ENCODE peak calls at places on chromosome 22, in seven cellular contexts. N, E, D, F, V, A and J are unnamed samples.
A peak's percentile ranks its signal among the peaks of the same experiment; 100 is the strongest.

GRCh38 chr22:46041642-46042041 is 64.7 kb upstream of the WNT7B start:
- DNase-seq in F (no peak), A (no peak), N (peak; percentile 15), E (no peak), V (no peak), D (no peak), J (no peak)

GRCh38 chr22:44685384-44686056 is 16.5 kb upstream of the PRR5 start:
- DNase-seq in N (peak; percentile 85), V (peak; percentile 72), D (peak; percentile 89), E (peak; percentile 77), A (peak; percentile 61), F (no peak), J (peak; percentile 81)

GRCh38 chr22:38866024-38866398 is 6.0 kb downstream of the CBX6 start:
- DNase-seq in D (no peak), A (no peak), N (no peak), V (no peak), E (no peak), F (no peak), J (no peak)

GRCh38 chr22:35769974-35770373 is 52.3 kb downstream of the APOL5 start:
- DNase-seq in A (no peak), V (no peak), E (no peak), F (no peak), N (no peak), D (no peak), J (no peak)

GRCh38 chr22:23695141-23695540 is 4.3 kb downstream of the RGL4 start:
- DNase-seq in E (no peak), N (no peak), A (no peak), V (no peak), D (no peak), F (no peak), J (no peak)

GRCh38 chr22:46070722-46071450 is 79.4 kb upstream of the PPARA start:
- DNase-seq in E (peak; percentile 73), V (peak; percentile 68), F (no peak), D (peak; percentile 83), A (peak; percentile 87), N (peak; percentile 68), J (peak; percentile 84)

GRCh38 chr22:28142361-28142801 is 223.3 kb upstream of the PITPNB start:
- DNase-seq in D (peak; percentile 91), E (peak; percentile 10), V (no peak), A (peak; percentile 96), F (peak; percentile 48), N (no peak), J (no peak)

GRCh38 chr22:35230839-35231584 is 26.3 kb upstream of the HMGXB4 start:
- DNase-seq in D (no peak), N (peak; percentile 27), A (no peak), E (no peak), V (peak; percentile 17), F (no peak), J (peak; percentile 21)

GRCh38 chr22:41596776-41597634 is 7.4 kb upstream of the PMM1 start:
- DNase-seq in D (peak; percentile 68), F (peak; percentile 40), E (peak; percentile 69), V (peak; percentile 70), A (peak; percentile 76), N (peak; percentile 57), J (peak; percentile 78)

GRCh38 chr22:50482107-50483074 is 1.0 kb downstream of the ADM2 start:
- DNase-seq in A (no peak), D (no peak), V (no peak), F (no peak), N (no peak), E (no peak), J (no peak)

GRCh38 chr22:19943665-19944026 is 2.0 kb upstream of the TXNRD2 start:
- DNase-seq in A (peak; percentile 62), V (no peak), E (no peak), N (no peak), F (no peak), D (peak; percentile 83), J (no peak)

GRCh38 chr22:16777284-16777924 is 47.8 kb downstream of the XKR3 start:
- DNase-seq in V (no peak), E (no peak), A (no peak), D (no peak), N (no peak), F (no peak), J (no peak)

GRCh38 chr22:19085233-19086043 is 36.8 kb downstream of the DGCR2 start:
- DNase-seq in E (no peak), F (no peak), D (peak; percentile 56), N (no peak), A (peak; percentile 55), V (no peak), J (no peak)

GRCh38 chr22:49784987-49785614 is 42.6 kb downstream of the BRD1 start:
- DNase-seq in F (no peak), D (no peak), N (no peak), A (no peak), E (no peak), V (no peak), J (peak; percentile 46)

GRCh38 chr22:45889539-45890350 is 87.2 kb downstream of the WNT7B start:
- DNase-seq in A (peak; percentile 40), D (peak; percentile 32), N (no peak), E (peak; percentile 89), F (no peak), V (no peak), J (peak; percentile 10)

GRCh38 chr22:49768961-49769690 is 58.5 kb downstream of the BRD1 start:
- DNase-seq in F (no peak), A (no peak), E (no peak), D (no peak), N (no peak), V (peak; percentile 7), J (peak; percentile 56)

GRCh38 chr22:19480173-19480568 is 451 bp downstream of the CDC45 start:
- DNase-seq in D (no peak), A (no peak), E (no peak), N (no peak), F (no peak), V (no peak), J (no peak)

GRCh38 chr22:50136431-50137047 is 34.0 kb upstream of the PANX2 start:
- DNase-seq in N (no peak), F (no peak), V (no peak), D (no peak), A (no peak), E (no peak), J (no peak)

GRCh38 chr22:41333806-41334205 is 32.5 kb downstream of the ZC3H7B start:
- DNase-seq in A (no peak), V (no peak), N (no peak), F (no peak), D (no peak), E (no peak), J (no peak)

GRCh38 chr22:45970709-45971388 is 6.1 kb downstream of the WNT7B start:
- DNase-seq in D (peak; percentile 54), N (no peak), E (peak; percentile 69), V (no peak), F (no peak), A (peak; percentile 30), J (no peak)

GRCh38 chr22:40276877-40277823 is 69.2 kb upstream of the ADSL start:
- DNase-seq in F (peak; percentile 63), D (peak; percentile 84), E (no peak), A (peak; percentile 64), V (no peak), N (no peak), J (no peak)

GRCh38 chr22:19818264-19819208 is 36.1 kb downstream of the GNB1L start:
- DNase-seq in D (no peak), F (no peak), A (no peak), N (no peak), V (no peak), E (no peak), J (no peak)

GRCh38 chr22:33875316-33875715 is 45.0 kb downstream of the LARGE1 start:
- DNase-seq in N (no peak), V (no peak), D (no peak), A (no peak), E (no peak), F (no peak), J (no peak)

GRCh38 chr22:25760848-25761595 is 19.0 kb downstream of the MYO18B start:
- DNase-seq in E (no peak), F (no peak), A (no peak), V (no peak), N (no peak), D (no peak), J (no peak)
- H3K4me1 ChIP-seq in E (no peaks in the 10 kb centered on the region), F (no peaks in the 10 kb centered on the region), A (peaks cover 3% of the 10 kb centered on the region), V (no peaks in the 10 kb centered on the region), N (no peaks in the 10 kb centered on the region), D (peaks cover 11% of the 10 kb centered on the region), J (no peaks in the 10 kb centered on the region)

GRCh38 chr22:32531955-32532818 is 57.6 kb downstream of the FBXO7 start:
- DNase-seq in N (peak; percentile 58), F (no peak), D (peak; percentile 99), A (peak; percentile 95), V (peak; percentile 51), E (peak; percentile 63), J (peak; percentile 57)
- H3K4me3 ChIP-seq in N (no peak overlapping the region), F (peak overlapping the region; percentile 5), D (no peak overlapping the region), A (peak overlapping the region; percentile 23), V (no peak overlapping the region), E (peak overlapping the region; percentile 8), J (no peak overlapping the region)

GRCh38 chr22:47249370-47249928 is 487.0 kb downstream of the TBC1D22A start:
- DNase-seq in E (no peak), A (no peak), V (no peak), F (no peak), D (no peak), N (no peak), J (no peak)

GRCh38 chr22:47247609-47248240 is 485.3 kb downstream of the TBC1D22A start:
- DNase-seq in N (no peak), V (no peak), D (no peak), F (no peak), E (no peak), A (no peak), J (no peak)

GRCh38 chr22:47250995-47251765 is 488.7 kb downstream of the TBC1D22A start:
- DNase-seq in V (no peak), D (no peak), F (no peak), E (no peak), A (no peak), N (no peak), J (no peak)

GRCh38 chr22:47251911-47252310 is 489.5 kb downstream of the TBC1D22A start:
- DNase-seq in E (no peak), F (no peak), N (no peak), V (no peak), D (no peak), A (no peak), J (no peak)

DNA sequence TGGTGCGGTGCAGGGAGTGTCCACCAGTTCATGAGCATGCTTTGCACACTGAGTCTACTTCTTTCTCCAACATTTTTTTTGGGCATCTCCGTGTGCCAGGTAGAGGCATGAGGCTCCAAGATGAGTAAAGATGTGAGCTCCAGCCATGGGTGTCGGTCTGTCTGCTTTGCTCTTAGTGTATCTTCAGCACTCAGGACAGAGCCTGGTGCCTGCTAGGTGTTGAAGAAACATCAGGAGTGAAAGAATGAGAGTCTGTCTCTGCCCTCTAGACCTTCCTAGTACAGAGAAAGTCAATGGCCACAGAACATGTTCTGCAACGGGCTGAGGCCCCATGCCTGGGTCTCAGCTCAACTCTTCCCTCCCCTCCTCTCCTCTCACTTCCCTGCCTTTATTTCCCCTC is 486.5 kb downstream of the TBC1D22A start:
- DNase-seq in N (no peak), E (no peak), D (no peak), A (no peak), V (no peak), F (no peak), J (no peak)
- H3K9me3 ChIP-seq in N (no peaks in the 10 kb centered on the region), E (no peaks in the 10 kb centered on the region), D (no peaks in the 10 kb centered on the region), A (peaks cover 22% of the 10 kb centered on the region), V (no peaks in the 10 kb centered on the region), F (peaks cover 13% of the 10 kb centered on the region), J (no peaks in the 10 kb centered on the region)

DNA sequence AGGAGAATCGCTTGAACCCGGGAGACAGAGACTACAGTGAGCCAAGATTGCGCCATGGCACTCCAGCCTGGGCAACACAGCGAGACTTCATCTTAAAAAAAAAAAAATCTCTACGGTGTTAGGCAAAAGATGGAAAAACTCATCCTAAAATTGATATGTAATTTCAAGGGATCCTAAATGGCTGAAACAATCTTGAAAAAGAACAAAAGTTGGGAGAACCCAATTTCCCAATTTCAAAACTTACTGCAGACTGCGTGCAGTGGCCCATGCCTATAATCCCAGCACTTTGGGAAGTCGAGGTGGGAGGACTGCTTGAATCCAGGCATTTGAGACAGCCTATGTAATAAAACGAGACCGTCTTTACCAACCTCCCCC is 31.7 kb upstream of the TOP3B start:
- DNase-seq in N (no peak), E (no peak), A (no peak), D (no peak), F (no peak), V (no peak), J (no peak)
- H3K4me1 ChIP-seq in N (no peaks in the 10 kb centered on the region), E (no peaks in the 10 kb centered on the region), A (no peaks in the 10 kb centered on the region), D (no peaks in the 10 kb centered on the region), F (no peaks in the 10 kb centered on the region), V (no peaks in the 10 kb centered on the region), J (no peaks in the 10 kb centered on the region)